ENCODE peak calls at places on chromosomes 4 and X, in six cellular contexts. I is CD8-positive, alpha-beta memory T cell; L is mammary epithelial cell; X is breast epithelium; H is astrocyte; M is PC-3. Q is an unnamed sample. For H3K4me1 and H3K9me3, the result is how much of the 10 kb centered on the place peaks cover.

GRCh38 chrX:10582945-10583344 is 37.4 kb downstream of the MID1 start:
- DNase-seq in L (no peak), H (peak), I (no peak), M (peak), X (no peak), Q (peak)

GRCh38 chr4:173415092-173415491 is 16.2 kb upstream of the SCRG1 start:
- DNase-seq in X (no peak), L (peak), M (peak), I (no peak), H (no peak), Q (peak)

GRCh38 chr4:8655411-8656184 is 63.0 kb downstream of the CPZ start:
- DNase-seq in H (no peak), I (no peak), M (no peak), X (no peak), L (no peak), Q (no peak)

GRCh38 chrX:21986596-21986995 is 45.5 kb upstream of the PHEX start:
- DNase-seq in M (peak), I (no peak), L (no peak), X (no peak), H (peak), Q (peak)

GRCh38 chr4:7392438-7393374 is 42.0 kb downstream of the PSAPL1 start:
- DNase-seq in H (peak), I (no peak), X (peak), M (peak), L (no peak), Q (peak)

GRCh38 chr4:2416564-2417195 is 1.8 kb downstream of the ZFYVE28 start:
- DNase-seq in X (no peak), L (no peak), H (no peak), I (no peak), M (no peak), Q (peak)

GRCh38 chr4:40227284-40227683 is 30.5 kb downstream of the RHOH start:
- DNase-seq in M (no peak), H (no peak), X (no peak), L (no peak), I (no peak), Q (no peak)

GRCh38 chrX:23656684-23657083 is 10.6 kb upstream of the PRDX4 start:
- DNase-seq in I (no peak), X (no peak), H (peak), M (peak), L (no peak), Q (peak)

GRCh38 chr4:42411803-42412202 is 14.5 kb downstream of the SHISA3 start:
- DNase-seq in X (no peak), L (no peak), M (no peak), H (no peak), I (no peak), Q (peak)

GRCh38 chr4:71938776-71939175 is 93.0 kb upstream of the NPFFR2 start:
- DNase-seq in X (no peak), L (peak), M (no peak), I (no peak), H (peak), Q (no peak)

GRCh38 chrX:45358417-45358816 is 157.7 kb upstream of the DIPK2B start:
- DNase-seq in I (no peak), X (no peak), H (no peak), M (no peak), L (no peak), Q (no peak)

GRCh38 chr4:152309418-152309817 is 226.5 kb downstream of the FBXW7 start:
- DNase-seq in L (no peak), H (no peak), I (no peak), X (no peak), M (peak), Q (no peak)

GRCh38 chrX:13101439-13102139 is 57.2 kb upstream of the FAM9C start:
- DNase-seq in L (peak), I (no peak), H (peak), M (peak), X (peak), Q (peak)

GRCh38 chr4:155441475-155441874 is 64.7 kb upstream of the MAP9 start:
- DNase-seq in I (no peak), L (no peak), M (no peak), H (no peak), X (no peak), Q (no peak)

DNA sequence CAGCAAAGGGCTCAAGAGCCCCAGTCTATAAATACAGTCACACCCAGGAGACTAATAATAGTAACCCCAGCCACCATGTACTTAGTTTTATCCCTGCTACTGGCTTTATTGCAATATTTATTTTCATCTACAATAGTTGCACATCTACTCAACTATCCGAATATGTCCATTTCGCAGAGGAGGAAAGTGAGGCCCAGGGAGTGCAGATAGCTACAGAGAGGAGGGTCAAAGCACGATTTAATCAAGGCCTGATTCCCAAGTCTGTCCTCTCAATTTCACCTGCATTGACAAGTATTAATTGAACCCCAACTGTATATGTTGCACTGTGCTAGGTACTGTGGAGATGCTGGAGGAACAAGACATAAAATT is 4.0 kb upstream of the PLP2 start:
- DNase-seq in I (no peak), H (no peak), M (no peak), X (no peak), L (no peak), Q (no peak)
- H3K4me3 ChIP-seq in I (peak), H (peak), M (peak), X (peak), L (peak), Q (peak)

GRCh38 chr4:109434007-109434792 is 585 bp downstream of the SEC24B start:
- DNase-seq in M (peak), I (no peak), X (no peak), H (peak), L (peak), Q (peak)

GRCh38 chr4:109433281-109434006 is at the start of gene SEC24B:
- DNase-seq in M (peak), X (peak), L (peak), I (peak), H (peak), Q (peak)

GRCh38 chr4:109435635-109436034 is 2.0 kb downstream of the SEC24B start:
- DNase-seq in I (no peak), M (no peak), L (no peak), H (no peak), X (no peak), Q (peak)

GRCh38 chr4:109436504-109436903 is 2.9 kb downstream of the SEC24B start:
- DNase-seq in L (no peak), H (no peak), M (no peak), I (no peak), X (no peak), Q (no peak)

GRCh38 chr4:109434793-109435080 is 1.1 kb downstream of the SEC24B start:
- DNase-seq in X (no peak), M (no peak), I (no peak), L (no peak), H (peak), Q (no peak)
- H3K4me1 ChIP-seq in X (under half), M (under half), I (half or more), L (under half), H (under half), Q (under half)

DNA sequence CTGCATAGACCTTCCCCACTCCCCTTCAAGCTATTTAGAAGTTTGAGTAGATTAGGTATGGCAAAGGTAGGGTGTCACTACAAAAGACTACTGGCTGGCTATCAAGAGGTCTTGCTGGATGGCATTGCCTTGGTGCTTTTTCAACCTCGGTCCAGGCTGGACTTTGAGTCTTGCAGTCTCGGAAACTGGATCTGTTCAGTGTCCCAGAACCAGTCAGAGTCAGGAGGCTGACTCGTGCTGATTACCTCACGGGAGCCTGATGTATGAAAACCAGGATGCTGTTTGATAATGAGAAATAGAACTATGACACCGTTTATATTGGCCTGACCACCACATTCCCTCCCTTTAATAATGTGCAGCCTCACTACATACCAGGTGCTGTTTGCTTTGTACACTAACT is 2.7 kb upstream of the PHKA1 start:
- DNase-seq in X (no peak), L (peak), M (peak), H (no peak), I (no peak), Q (no peak)
- H3K9me3 ChIP-seq in X (under half), L (under half), M (under half), H (under half), I (under half), Q (under half)

GRCh38 chr4:20284990-20285389 is 33.3 kb downstream of the SLIT2 start:
- DNase-seq in I (no peak), L (peak), X (no peak), H (peak), M (peak), Q (no peak)
- H3K4me3 ChIP-seq in I (no peak), L (no peak), X (no peak), H (no peak), M (no peak), Q (no peak)

DNA sequence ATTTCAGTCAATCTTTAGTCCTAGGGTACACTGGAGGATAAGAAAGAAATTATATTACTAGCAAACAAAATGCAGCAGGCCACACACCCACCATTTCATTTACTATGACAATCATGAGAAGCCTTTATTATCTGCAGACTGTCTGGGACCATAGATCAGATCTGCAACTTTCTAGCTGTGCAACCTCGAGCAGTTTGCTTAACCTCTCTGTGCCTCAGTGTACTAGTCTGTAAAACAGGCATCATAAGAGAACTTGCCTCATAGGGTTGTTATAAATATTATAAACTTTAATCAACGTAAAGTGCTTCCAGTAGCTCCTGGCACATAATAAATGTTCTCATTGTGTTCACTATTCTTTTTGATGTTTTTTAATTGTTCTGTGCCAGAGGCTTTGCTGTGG is 128.2 kb upstream of the C1QTNF7 start:
- DNase-seq in M (no peak), I (no peak), L (no peak), H (no peak), X (no peak), Q (no peak)
- H3K4me1 ChIP-seq in M (under half), I (under half), L (under half), H (under half), X (under half), Q (under half)

GRCh38 chr4:149523039-149523438 is 292.6 kb downstream of the IQCM start:
- DNase-seq in H (no peak), M (no peak), X (no peak), I (no peak), L (no peak), Q (no peak)
- H3K9me3 ChIP-seq in H (under half), M (under half), X (under half), I (under half), L (under half), Q (under half)

GRCh38 chrX:153689654-153690465 is 2.1 kb downstream of the SLC6A8 start:
- DNase-seq in M (peak), L (peak), X (no peak), I (no peak), H (no peak), Q (peak)

GRCh38 chrX:153688900-153689590 is 1.3 kb downstream of the SLC6A8 start:
- DNase-seq in M (peak), I (no peak), H (no peak), L (no peak), X (peak), Q (peak)

GRCh38 chrX:153688071-153688470 is 345 bp downstream of the SLC6A8 start:
- DNase-seq in H (no peak), I (no peak), L (no peak), M (no peak), X (no peak), Q (peak)

GRCh38 chrX:153687121-153688039 is at the start of gene SLC6A8:
- DNase-seq in L (peak), I (peak), H (peak), X (peak), M (peak), Q (peak)

DNA sequence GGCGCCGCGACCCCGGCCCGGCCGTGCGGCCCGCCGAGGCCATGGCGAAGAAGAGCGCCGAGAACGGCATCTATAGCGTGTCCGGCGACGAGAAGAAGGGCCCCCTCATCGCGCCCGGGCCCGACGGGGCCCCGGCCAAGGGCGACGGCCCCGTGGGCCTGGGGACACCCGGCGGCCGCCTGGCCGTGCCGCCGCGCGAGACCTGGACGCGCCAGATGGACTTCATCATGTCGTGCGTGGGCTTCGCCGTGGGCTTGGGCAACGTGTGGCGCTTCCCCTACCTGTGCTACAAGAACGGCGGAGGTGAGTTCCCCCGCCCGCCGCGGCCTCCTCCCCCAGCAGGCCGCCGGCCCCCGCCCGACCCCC is 791 bp downstream of the SLC6A8 start:
- DNase-seq in M (no peak), L (no peak), X (no peak), I (no peak), H (no peak), Q (peak)
- H3K4me3 ChIP-seq in M (peak), L (peak), X (peak), I (no peak), H (peak), Q (peak)